ENCODE peak calls at places on chromosomes 11 and 22, in eight cellular contexts. K is HL-60, S is left ventricle myocardium inferior, J is GM12865, I is BJ, E is kidney, D is H9, O is fibroblast of pulmonary artery. P is an unnamed sample.
A peak's percentile ranks its signal among the peaks of the same experiment; 100 is the strongest.

GRCh38 chr22:30422481-30423295 is 2.9 kb upstream of the MTFP1 start:
- DNase-seq in K (peak; percentile 41), S (peak; percentile 28), J (no peak), I (peak; percentile 70), E (peak; percentile 85), D (peak; percentile 76), O (peak; percentile 91), P (no peak)

GRCh38 chr11:73271936-73272679 is at the start of gene P2RY6:
- DNase-seq in K (peak; percentile 96), S (no peak), J (peak; percentile 69), I (no peak), E (no peak), D (peak; percentile 44), O (peak; percentile 36), P (no peak)

GRCh38 chr22:40348025-40348658 is 1.8 kb downstream of the ADSL start:
- DNase-seq in K (peak; percentile 67), S (no peak), J (peak; percentile 78), I (no peak), E (no peak), D (no peak), O (peak; percentile 75), P (no peak)

GRCh38 chr22:31876156-31877035 is 67.9 kb upstream of the YWHAH start:
- DNase-seq in K (no peak), S (no peak), J (no peak), I (peak; percentile 18), E (no peak), D (no peak), O (no peak), P (no peak)

GRCh38 chr11:128042290-128042751 is 545.0 kb downstream of the ETS1 start:
- DNase-seq in K (no peak), S (no peak), J (no peak), I (no peak), E (no peak), D (no peak), O (no peak), P (no peak)

GRCh38 chr11:16242806-16243205 is 113.5 kb downstream of the SOX6 start:
- DNase-seq in K (no peak), S (no peak), J (peak; percentile 32), I (no peak), E (no peak), D (no peak), O (no peak), P (no peak)

GRCh38 chr22:39362271-39362670 is 12.5 kb downstream of the SYNGR1 start:
- DNase-seq in K (no peak), S (no peak), J (no peak), I (no peak), E (no peak), D (peak; percentile 46), O (no peak), P (no peak)

GRCh38 chr11:83612891-83613766 is 327.0 kb upstream of the CCDC90B start:
- DNase-seq in K (no peak), S (no peak), J (peak; percentile 69), I (no peak), E (no peak), D (peak; percentile 61), O (no peak), P (no peak)

GRCh38 chr11:2951235-2952110 is 22.3 kb upstream of the PHLDA2 start:
- DNase-seq in K (no peak), S (no peak), J (no peak), I (no peak), E (no peak), D (no peak), O (peak; percentile 58), P (no peak)

GRCh38 chr22:19576460-19577421 is 52.5 kb upstream of the CLDN5 start:
- DNase-seq in K (peak; percentile 82), S (peak; percentile 42), J (peak; percentile 38), I (no peak), E (no peak), D (peak; percentile 58), O (peak; percentile 82), P (no peak)

GRCh38 chr11:1122356-1123002 is 35.3 kb upstream of the MUC5AC start:
- DNase-seq in K (no peak), S (no peak), J (no peak), I (no peak), E (peak; percentile 59), D (no peak), O (no peak), P (no peak)

GRCh38 chr22:45511847-45512261 is 9.2 kb downstream of the FBLN1 start:
- DNase-seq in K (no peak), S (peak; percentile 80), J (no peak), I (peak; percentile 72), E (peak; percentile 90), D (no peak), O (peak; percentile 80), P (no peak)

GRCh38 chr22:45510376-45511232 is 7.9 kb downstream of the FBLN1 start:
- DNase-seq in K (no peak), S (no peak), J (no peak), I (no peak), E (peak; percentile 45), D (no peak), O (no peak), P (no peak)

GRCh38 chr22:45508814-45509213 is 6.1 kb downstream of the FBLN1 start:
- DNase-seq in K (no peak), S (no peak), J (no peak), I (no peak), E (no peak), D (no peak), O (no peak), P (no peak)

GRCh38 chr22:45515678-45516077 is 13.0 kb downstream of the FBLN1 start:
- DNase-seq in K (no peak), S (no peak), J (no peak), I (no peak), E (no peak), D (no peak), O (no peak), P (no peak)

DNA sequence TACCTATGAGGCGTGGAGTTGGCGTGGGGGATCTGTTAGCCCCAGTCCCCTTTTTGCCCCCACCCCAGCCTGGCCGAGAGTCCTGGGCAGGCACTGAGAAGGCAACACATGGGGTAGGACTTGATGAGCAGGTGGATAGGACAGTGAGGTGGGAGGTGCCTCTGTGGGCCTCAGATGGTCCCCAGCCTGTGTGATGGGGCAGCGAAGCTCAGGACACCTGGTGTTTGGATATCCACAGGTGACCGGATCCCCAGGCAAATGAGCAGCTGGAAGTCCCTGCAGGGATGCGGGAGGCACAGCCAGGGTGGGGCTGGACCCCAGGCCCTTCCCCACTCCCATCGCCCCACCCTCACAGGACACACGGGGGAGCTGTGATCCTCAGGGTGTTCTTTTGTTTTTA is 9.7 kb downstream of the FBLN1 start:
- DNase-seq in K (no peak), S (no peak), J (no peak), I (no peak), E (no peak), D (no peak), O (no peak), P (no peak)
- TF ChIP-seq CTCF in K (no peak), S (no peak), J (no peak), I (peak; percentile 13), E (no peak), D (no peak), O (no peak), P (peak; percentile 23)

DNA sequence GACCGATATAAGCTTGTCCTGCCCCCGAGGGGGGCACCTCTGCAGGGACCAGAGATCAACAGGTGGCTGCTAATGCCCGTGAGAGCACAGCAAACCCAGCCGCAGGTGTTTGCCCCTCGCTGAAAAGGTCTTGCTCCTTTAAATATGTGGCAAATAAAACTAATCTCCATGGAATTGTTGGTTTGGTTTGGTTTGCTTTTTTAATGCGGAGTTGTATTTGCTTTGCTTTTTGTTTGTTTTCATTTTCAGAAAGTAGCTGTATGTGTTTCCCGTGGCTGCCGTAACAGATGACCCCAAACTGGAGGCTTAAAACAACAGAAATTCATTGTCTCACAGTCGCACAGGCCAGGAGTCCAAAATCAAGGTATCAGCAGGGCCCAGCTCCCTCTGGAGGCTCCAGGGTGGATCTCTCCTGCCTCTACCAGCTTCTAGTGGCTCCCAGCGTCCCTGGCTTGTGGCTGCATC is 93.0 kb downstream of the CELSR1 start:
- DNase-seq in K (no peak), S (no peak), J (no peak), I (no peak), E (no peak), D (no peak), O (no peak), P (no peak)
- TF ChIP-seq CTCF in K (no peak), S (no peak), J (no peak), I (peak; percentile 10), E (no peak), D (peak; percentile 36), O (no peak), P (peak; percentile 34)

GRCh38 chr11:132312616-132313210 is 942.3 kb downstream of the NTM start:
- DNase-seq in K (peak; percentile 7), S (no peak), J (peak; percentile 58), I (no peak), E (no peak), D (peak; percentile 69), O (peak; percentile 35), P (no peak)
- TF ChIP-seq CTCF in K (peak; percentile 42), S (peak; percentile 68), J (peak; percentile 77), I (peak; percentile 55), E (peak; percentile 23), D (peak; percentile 87), O (peak; percentile 62), P (peak; percentile 82)

GRCh38 chr22:28444659-28445058 is 235.0 kb downstream of the TTC28 start:
- DNase-seq in K (no peak), S (no peak), J (no peak), I (no peak), E (no peak), D (no peak), O (no peak), P (no peak)
- TF ChIP-seq CTCF in K (no peak), S (no peak), J (no peak), I (no peak), E (no peak), D (no peak), O (no peak), P (no peak)

DNA sequence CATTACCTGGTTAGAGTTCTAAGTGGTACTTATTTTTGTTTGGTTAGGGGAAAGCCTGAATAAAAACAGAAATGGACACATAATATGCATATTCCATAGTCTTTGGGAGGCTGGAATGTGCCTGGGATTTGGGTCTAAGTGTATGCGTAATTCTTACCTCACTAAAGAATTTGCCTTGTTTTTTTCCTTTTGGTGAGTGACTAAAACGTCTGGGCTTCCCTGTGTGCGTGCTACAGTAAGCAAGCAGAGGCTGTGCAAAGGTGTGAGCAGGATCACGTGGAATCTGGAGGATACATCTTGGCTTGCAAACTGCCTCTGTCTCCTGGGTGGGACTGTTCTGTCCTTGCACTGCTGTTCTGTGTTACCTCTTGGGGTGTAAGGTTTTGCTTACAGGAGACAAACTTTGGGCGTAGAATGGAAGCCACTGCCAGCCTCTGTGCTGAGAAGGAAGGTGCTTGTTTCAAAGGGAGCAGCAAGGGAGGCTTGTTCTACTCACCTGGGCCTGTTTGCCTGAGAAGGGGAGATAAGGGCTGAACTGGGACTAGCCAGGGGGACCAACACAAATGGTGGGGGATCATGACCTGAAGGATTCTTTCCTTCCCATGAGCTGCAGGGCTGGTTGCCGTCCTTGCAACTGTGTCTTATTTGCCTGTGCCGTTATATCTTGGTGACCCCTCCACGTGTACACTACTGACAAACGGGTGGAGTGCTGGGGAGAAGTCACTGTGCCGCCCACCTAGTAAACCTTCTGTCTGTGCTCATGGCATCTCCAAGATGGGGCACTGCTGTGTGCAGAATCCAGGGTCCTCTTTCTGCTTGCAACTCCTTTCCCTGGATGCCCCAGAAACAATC is 4.5 kb downstream of the NEAT1 start:
- DNase-seq in K (peak; percentile 28), S (peak; percentile 16), J (peak; percentile 81), I (no peak), E (peak; percentile 56), D (peak; percentile 47), O (peak; percentile 87), P (no peak)
- TF ChIP-seq CTCF in K (no peak), S (no peak), J (no peak), I (no peak), E (no peak), D (no peak), O (no peak), P (no peak)